ENCODE peak calls at places on chromosomes 1 and 21, in four cellular contexts. S, E, W and P are unnamed samples.

GRCh38 chr1:220810179-220810653 is 23.5 kb downstream of the MTARC1 start:
- DNase-seq in S (peak; percentile 87), E (peak; percentile 89), W (peak; percentile 90), P (peak; percentile 67)

GRCh38 chr21:43847301-43847700 is 17.7 kb upstream of the AGPAT3 start:
- DNase-seq in S (no peak), E (no peak), W (no peak), P (no peak)

GRCh38 chr1:227351443-227351842 is 33.2 kb upstream of the CDC42BPA start:
- DNase-seq in S (no peak), E (peak; percentile 36), W (no peak), P (peak; percentile 60)

GRCh38 chr1:109304221-109304915 is 2.4 kb downstream of the MYBPHL start:
- DNase-seq in S (no peak), E (no peak), W (no peak), P (no peak)

GRCh38 chr21:34724857-34725195 is 56.0 kb downstream of the CLIC6 start:
- DNase-seq in S (no peak), E (peak; percentile 61), W (no peak), P (no peak)

GRCh38 chr1:228463009-228463558 is 24.1 kb upstream of the RNF187 start:
- DNase-seq in S (no peak), E (no peak), W (no peak), P (no peak)

GRCh38 chr1:94643776-94644175 is 102.2 kb upstream of the F3 start:
- DNase-seq in S (no peak), E (no peak), W (peak; percentile 44), P (no peak)

GRCh38 chr1:230270940-230271325 is 155.2 kb downstream of the PGBD5 start:
- DNase-seq in S (no peak), E (no peak), W (no peak), P (no peak)

GRCh38 chr1:43980255-43981134 is 1.5 kb downstream of the B4GALT2 start:
- DNase-seq in S (no peak), E (peak; percentile 34), W (no peak), P (no peak)

GRCh38 chr1:226982451-226983177 is 42.5 kb downstream of the COQ8A start:
- DNase-seq in S (no peak), E (no peak), W (peak; percentile 35), P (no peak)

GRCh38 chr21:42373181-42373907 is 7.0 kb upstream of the TFF1 start:
- DNase-seq in S (no peak), E (no peak), W (no peak), P (no peak)

GRCh38 chr1:183379951-183380350 is 38.2 kb downstream of the NMNAT2 start:
- DNase-seq in S (no peak), E (peak; percentile 61), W (no peak), P (no peak)

GRCh38 chr1:187245201-187245600 is 416.5 kb downstream of the PLA2G4A start:
- DNase-seq in S (no peak), E (no peak), W (no peak), P (no peak)

GRCh38 chr1:206002160-206002559 is 1.0 kb downstream of the RAB7B start:
- DNase-seq in S (no peak), E (no peak), W (peak; percentile 43), P (no peak)

GRCh38 chr1:117613969-117614865 is 8.4 kb downstream of the TENT5C start:
- DNase-seq in S (no peak), E (no peak), W (peak; percentile 17), P (no peak)

GRCh38 chr1:210707300-210707699 is 378.6 kb downstream of the HHAT start:
- DNase-seq in S (no peak), E (no peak), W (no peak), P (no peak)

GRCh38 chr1:167529829-167530474 is 11.6 kb upstream of the CD247 start:
- DNase-seq in S (no peak), E (no peak), W (no peak), P (no peak)

GRCh38 chr1:85465099-85465790 is at the start of gene DDAH1:
- DNase-seq in S (peak; percentile 86), E (peak; percentile 89), W (peak; percentile 86), P (peak; percentile 77)

GRCh38 chr21:14321042-14321441 is 61.9 kb downstream of the HSPA13 start:
- DNase-seq in S (no peak), E (no peak), W (no peak), P (no peak)

GRCh38 chr1:107530543-107530942 is 389.7 kb downstream of the NTNG1 start:
- DNase-seq in S (no peak), E (peak; percentile 16), W (no peak), P (peak; percentile 34)

GRCh38 chr1:22104074-22104473 is 38.8 kb downstream of the WNT4 start:
- DNase-seq in S (no peak), E (no peak), W (no peak), P (no peak)

GRCh38 chr21:35206141-35207125 is 157.3 kb upstream of the RUNX1 start:
- DNase-seq in S (no peak), E (no peak), W (peak; percentile 69), P (no peak)

GRCh38 chr1:168261390-168261789 is 19.3 kb upstream of the TBX19 start:
- DNase-seq in S (no peak), E (peak; percentile 68), W (no peak), P (no peak)

GRCh38 chr1:77282866-77283539 is 1.2 kb downstream of the AK5 start:
- DNase-seq in S (peak; percentile 46), E (peak; percentile 27), W (peak; percentile 83), P (peak; percentile 2)

GRCh38 chr1:159775716-159776115 is 5.0 kb upstream of the DUSP23 start:
- DNase-seq in S (no peak), E (peak; percentile 34), W (no peak), P (no peak)

GRCh38 chr1:76951185-76951584 is 83.9 kb downstream of the ST6GALNAC5 start:
- DNase-seq in S (no peak), E (no peak), W (no peak), P (no peak)

GRCh38 chr1:3020263-3020909 is 881 bp upstream of the ACTRT2 start:
- DNase-seq in S (no peak), E (no peak), W (no peak), P (no peak)

GRCh38 chr1:161480381-161481035 is 24.7 kb upstream of the FCGR2A start:
- DNase-seq in S (no peak), E (no peak), W (no peak), P (no peak)

GRCh38 chr1:165383067-165383466 is 26.6 kb upstream of the LMX1A start:
- DNase-seq in S (no peak), E (peak; percentile 17), W (no peak), P (peak; percentile 99)

GRCh38 chr1:229075217-229075616 is 195.7 kb upstream of the RAB4A start:
- DNase-seq in S (no peak), E (no peak), W (no peak), P (no peak)

GRCh38 chr1:231844986-231845502 is 218.5 kb downstream of the DISC1 start:
- DNase-seq in S (no peak), E (no peak), W (no peak), P (peak; percentile 90)

GRCh38 chr1:223331929-223332328 is 32.0 kb downstream of the SUSD4 start:
- DNase-seq in S (no peak), E (peak; percentile 20), W (no peak), P (peak; percentile 19)

GRCh38 chr1:39412079-39412478 is 79.4 kb upstream of the BMP8A start:
- DNase-seq in S (no peak), E (no peak), W (no peak), P (no peak)

GRCh38 chr1:3976821-3977220 is 76.7 kb upstream of the C1orf174 start:
- DNase-seq in S (no peak), E (no peak), W (no peak), P (no peak)

GRCh38 chr1:24929091-24929875 is 793 bp downstream of the RUNX3 start:
- DNase-seq in S (peak; percentile 64), E (no peak), W (peak; percentile 81), P (peak; percentile 66)

DNA sequence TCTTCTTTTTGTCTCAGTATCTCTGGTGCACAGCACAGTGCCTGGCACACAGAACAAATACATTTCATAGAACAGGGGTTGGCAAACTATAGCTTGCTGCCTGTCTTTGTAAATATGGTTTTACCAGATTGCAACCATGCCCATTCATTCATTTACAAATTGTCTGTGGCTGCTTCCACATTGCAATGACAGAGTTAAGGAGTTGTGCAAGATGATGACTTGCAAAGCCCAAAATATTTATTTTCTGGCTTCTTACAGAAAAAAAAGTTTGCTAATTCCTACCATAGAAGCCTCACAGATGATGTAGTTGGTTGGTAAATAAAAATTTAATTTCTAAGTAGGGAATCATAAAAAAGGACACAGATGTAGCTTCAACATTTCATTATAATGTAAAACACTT is 11.2 kb upstream of the HMGB4 start:
- DNase-seq in S (no peak), E (peak; percentile 55), W (no peak), P (no peak)
- H3K4me3 ChIP-seq in S (no peak overlapping the region), E (no peak overlapping the region), W (no peak overlapping the region), P (no peak overlapping the region)

GRCh38 chr1:154870117-154870571 is at the start of gene KCNN3:
- DNase-seq in S (peak; percentile 98), E (peak; percentile 80), W (peak; percentile 99), P (peak; percentile 84)
- H3K27me3 ChIP-seq in S (no peaks in the 10 kb centered on the region), E (peaks cover 69% of the 10 kb centered on the region), W (peaks cover 19% of the 10 kb centered on the region), P (peaks cover 30% of the 10 kb centered on the region)

GRCh38 chr1:246189126-246189525 is 318.0 kb downstream of the SMYD3 start:
- DNase-seq in S (no peak), E (no peak), W (no peak), P (no peak)

GRCh38 chr1:246187834-246188372 is 319.2 kb downstream of the SMYD3 start:
- DNase-seq in S (no peak), E (no peak), W (no peak), P (no peak)

GRCh38 chr1:246182149-246182851 is 324.8 kb downstream of the SMYD3 start:
- DNase-seq in S (no peak), E (no peak), W (no peak), P (no peak)

GRCh38 chr1:246181244-246181643 is 325.8 kb downstream of the SMYD3 start:
- DNase-seq in S (no peak), E (no peak), W (no peak), P (no peak)

DNA sequence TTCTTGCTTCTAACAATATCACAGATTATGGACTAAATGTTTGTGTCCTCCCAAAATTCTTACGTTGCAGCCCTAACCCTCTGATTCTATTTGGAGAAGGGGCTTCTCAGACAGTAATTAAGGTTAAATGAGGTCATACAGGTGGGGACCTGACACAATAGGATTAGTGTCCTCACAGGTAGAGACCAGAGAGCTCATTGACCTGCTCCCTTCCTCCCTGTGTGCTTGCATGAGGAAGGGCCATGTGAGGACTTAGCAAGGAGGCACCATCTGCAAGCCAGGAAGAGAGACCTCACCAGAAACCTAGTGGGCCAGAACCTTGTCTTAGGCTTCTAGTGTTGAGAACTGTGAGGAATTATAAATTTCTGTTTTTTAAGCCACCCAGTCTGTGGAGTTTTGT is 322.6 kb downstream of the SMYD3 start:
- DNase-seq in S (no peak), E (no peak), W (no peak), P (no peak)
- H3K4me3 ChIP-seq in S (no peak overlapping the region), E (no peak overlapping the region), W (no peak overlapping the region), P (no peak overlapping the region)

GRCh38 chr21:31878831-31879230 is 6.0 kb downstream of the HUNK start:
- DNase-seq in S (no peak), E (no peak), W (no peak), P (no peak)

GRCh38 chr21:31879251-31879650 is 6.4 kb downstream of the HUNK start:
- DNase-seq in S (no peak), E (no peak), W (no peak), P (no peak)

GRCh38 chr21:31879911-31880310 is 7.1 kb downstream of the HUNK start:
- DNase-seq in S (no peak), E (no peak), W (no peak), P (no peak)

GRCh38 chr21:31877558-31877957 is 4.7 kb downstream of the HUNK start:
- DNase-seq in S (no peak), E (no peak), W (no peak), P (no peak)

GRCh38 chr21:31880816-31881215 is 8.0 kb downstream of the HUNK start:
- DNase-seq in S (no peak), E (no peak), W (no peak), P (no peak)
- H3K27me3 ChIP-seq in S (no peaks in the 10 kb centered on the region), E (peaks cover 6% of the 10 kb centered on the region), W (peaks cover 43% of the 10 kb centered on the region), P (no peaks in the 10 kb centered on the region)